ENCODE peak calls at places on chromosome X, in nine cellular contexts. Q is fibroblast of lung, W is K562, S is GM23338, I is uterus, D is heart left ventricle, L is testis, U is BE2C, J is retinal pigment epithelial cell. G is an unnamed sample.

GRCh38 chrX:2673611-2674010 is 17.5 kb upstream of the CD99 start:
- DNase-seq in Q (no peak), W (no peak), S (no peak), I (no peak), D (no peak), L (no peak), U (no peak), J (no peak), G (no peak)

GRCh38 chrX:112235547-112235946 is 153.0 kb upstream of the TRPC5 start:
- DNase-seq in Q (no peak), W (no peak), S (no peak), I (no peak), D (no peak), L (no peak), U (no peak), J (no peak), G (no peak)

GRCh38 chrX:20515841-20516461 is 249.2 kb upstream of the RPS6KA3 start:
- DNase-seq in Q (peak; percentile 82), W (peak; percentile 13), S (no peak), I (no peak), D (no peak), L (no peak), U (no peak), J (peak; percentile 87), G (peak; percentile 86)

GRCh38 chrX:19373034-19373891 is 29.5 kb downstream of the PDHA1 start:
- DNase-seq in Q (no peak), W (no peak), S (peak; percentile 56), I (no peak), D (no peak), L (no peak), U (no peak), J (no peak), G (no peak)

GRCh38 chrX:48945517-48946348 is 11.7 kb downstream of the OTUD5 start:
- DNase-seq in Q (peak; percentile 50), W (peak; percentile 72), S (peak; percentile 82), I (peak; percentile 35), D (no peak), L (peak; percentile 50), U (peak; percentile 64), J (no peak), G (peak; percentile 39)

GRCh38 chrX:71195959-71196727 is 26.9 kb upstream of the GJB1 start:
- DNase-seq in Q (no peak), W (no peak), S (peak; percentile 41), I (no peak), D (no peak), L (no peak), U (no peak), J (no peak), G (no peak)

GRCh38 chrX:136797787-136798186 is 17.1 kb upstream of the ARHGEF6 start:
- DNase-seq in Q (no peak), W (no peak), S (peak; percentile 9), I (no peak), D (no peak), L (no peak), U (no peak), J (no peak), G (no peak)

GRCh38 chrX:153623310-153624029 is 23.5 kb upstream of the DUSP9 start:
- DNase-seq in Q (no peak), W (no peak), S (no peak), I (no peak), D (peak; percentile 15), L (no peak), U (no peak), J (no peak), G (no peak)

GRCh38 chrX:102651968-102652744 is 873 bp downstream of the GPRASP1 start:
- DNase-seq in Q (peak; percentile 50), W (no peak), S (peak; percentile 69), I (peak; percentile 63), D (no peak), L (peak; percentile 67), U (peak; percentile 40), J (no peak), G (peak; percentile 26)

GRCh38 chrX:135484636-135485289 is 35.7 kb upstream of the INTS6L start:
- DNase-seq in Q (peak; percentile 67), W (peak; percentile 56), S (peak; percentile 27), I (no peak), D (no peak), L (peak; percentile 16), U (peak; percentile 9), J (no peak), G (peak; percentile 56)

GRCh38 chrX:38891641-38892413 is 90.6 kb downstream of the MID1IP1 start:
- DNase-seq in Q (peak; percentile 18), W (no peak), S (no peak), I (no peak), D (no peak), L (no peak), U (no peak), J (no peak), G (peak; percentile 16)

GRCh38 chrX:84363674-84364073 is 138.6 kb downstream of the HDX start:
- DNase-seq in Q (peak; percentile 14), W (no peak), S (peak; percentile 25), I (no peak), D (no peak), L (no peak), U (no peak), J (no peak), G (no peak)

GRCh38 chrX:22024577-22024976 is 7.5 kb upstream of the PHEX start:
- DNase-seq in Q (no peak), W (no peak), S (no peak), I (no peak), D (no peak), L (no peak), U (no peak), J (no peak), G (no peak)

GRCh38 chrX:111010151-111010550 is 85.8 kb upstream of the PAK3 start:
- DNase-seq in Q (no peak), W (no peak), S (no peak), I (no peak), D (no peak), L (no peak), U (no peak), J (no peak), G (no peak)

GRCh38 chrX:123881330-123881729 is 21.5 kb downstream of the XIAP start:
- DNase-seq in Q (no peak), W (no peak), S (no peak), I (no peak), D (no peak), L (no peak), U (no peak), J (no peak), G (no peak)

DNA sequence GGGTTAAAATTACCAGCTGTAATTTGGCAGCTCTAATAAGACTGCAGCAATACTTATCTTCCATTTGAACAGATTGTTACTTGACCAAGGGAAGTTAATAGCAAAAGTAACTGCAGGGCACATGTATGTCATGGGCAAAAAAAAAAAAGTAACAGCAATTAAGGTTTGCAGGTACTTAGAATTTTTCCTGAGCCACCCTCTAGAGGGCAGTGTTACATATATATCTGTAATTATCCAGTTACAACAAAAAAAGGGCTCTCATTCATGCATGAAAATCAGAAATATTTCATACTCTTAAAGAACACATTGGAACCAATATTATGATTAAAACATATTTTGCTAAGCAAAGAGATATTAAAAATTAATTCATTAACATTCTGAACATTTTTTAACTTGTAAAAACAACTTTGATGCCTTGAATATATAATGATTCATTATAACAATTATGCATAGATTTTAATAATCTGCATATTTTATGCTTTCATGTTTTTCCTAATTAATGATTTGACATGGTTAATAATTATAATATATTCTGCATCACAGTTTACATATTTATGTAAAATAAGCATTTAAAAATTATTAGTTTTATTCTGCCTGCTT is 25.1 kb downstream of the XIAP start:
- DNase-seq in Q (peak; percentile 67), W (peak; percentile 55), S (peak; percentile 54), I (no peak), D (no peak), L (peak; percentile 23), U (peak; percentile 38), J (peak; percentile 27), G (peak; percentile 54)
- TF ChIP-seq CTCF in Q (peak; percentile 17), W (peak; percentile 65), S (peak; percentile 59), I (peak; percentile 25), D (peak; percentile 40), L (peak; percentile 38), U (peak; percentile 34), J (peak; percentile 54), G (peak; percentile 38)

GRCh38 chrX:37815366-37815765 is 32.0 kb downstream of the DYNLT3 start:
- DNase-seq in Q (no peak), W (no peak), S (no peak), I (no peak), D (no peak), L (no peak), U (no peak), J (no peak), G (no peak)

GRCh38 chrX:37817579-37817978 is 29.8 kb downstream of the DYNLT3 start:
- DNase-seq in Q (no peak), W (no peak), S (no peak), I (no peak), D (no peak), L (no peak), U (no peak), J (no peak), G (no peak)

GRCh38 chrX:37817176-37817575 is 30.2 kb downstream of the DYNLT3 start:
- DNase-seq in Q (no peak), W (no peak), S (no peak), I (no peak), D (no peak), L (no peak), U (no peak), J (no peak), G (no peak)

GRCh38 chrX:37816766-37817165 is 30.6 kb downstream of the DYNLT3 start:
- DNase-seq in Q (no peak), W (no peak), S (no peak), I (no peak), D (no peak), L (no peak), U (no peak), J (no peak), G (no peak)

DNA sequence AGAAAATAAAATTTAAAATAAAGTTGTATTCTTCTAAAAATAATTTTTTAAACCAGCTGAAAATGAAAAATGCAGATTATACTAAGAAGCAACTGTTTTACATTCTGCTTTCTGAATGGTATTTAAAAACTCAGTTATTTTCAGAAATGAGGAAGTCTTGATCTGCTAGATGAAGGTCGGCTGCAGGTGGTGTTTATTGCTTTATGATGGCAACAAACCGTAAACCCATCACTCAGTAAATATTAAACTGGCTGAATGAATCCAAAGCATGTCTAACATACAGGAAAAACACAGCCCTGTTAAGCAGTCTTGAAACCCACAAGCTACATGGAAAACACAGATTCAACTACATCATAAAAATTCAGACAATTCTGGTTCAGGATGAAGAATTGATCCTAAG is 29.3 kb downstream of the DYNLT3 start:
- DNase-seq in Q (no peak), W (no peak), S (no peak), I (no peak), D (no peak), L (no peak), U (no peak), J (no peak), G (no peak)
- H3K4me3 ChIP-seq in Q (no peak overlapping the region), W (no peak overlapping the region), S (no peak overlapping the region), I (no peak overlapping the region), D (no peak overlapping the region), L (no peak overlapping the region), U (no peak overlapping the region), J (no peak overlapping the region), G (no peak overlapping the region)

GRCh38 chrX:12497832-12498591 is 293.2 kb upstream of the PRPS2 start:
- DNase-seq in Q (no peak), W (peak; percentile 16), S (peak; percentile 49), I (no peak), D (no peak), L (peak; percentile 30), U (peak; percentile 16), J (no peak), G (no peak)
- TF ChIP-seq CTCF in Q (no peak), W (peak; percentile 38), S (peak; percentile 56), I (no peak), D (no peak), L (peak; percentile 23), U (peak; percentile 34), J (peak; percentile 22), G (peak; percentile 34)

GRCh38 chrX:47321978-47322377 is 48.4 kb upstream of the ZNF157 start:
- DNase-seq in Q (no peak), W (no peak), S (peak; percentile 60), I (no peak), D (no peak), L (no peak), U (no peak), J (no peak), G (no peak)
- H3K4me3 ChIP-seq in Q (no peak overlapping the region), W (no peak overlapping the region), S (peak overlapping the region; percentile 38), I (no peak overlapping the region), D (no peak overlapping the region), L (no peak overlapping the region), U (no peak overlapping the region), J (no peak overlapping the region), G (no peak overlapping the region)